ENCODE peak calls at places on chromosomes 1 and 21, in seven cellular contexts. G, D, B, O, C, X and Q are unnamed samples.
A peak's percentile ranks its signal among the peaks of the same experiment; 100 is the strongest.

GRCh38 chr21:45300786-45301520 is 13.3 kb upstream of the POFUT2 start:
- ATAC-seq in G (peak; percentile 14), D (no peak), B (no peak), O (no peak), C (no peak), X (no peak), Q (no peak)

GRCh38 chr1:156662588-156663055 is 14.6 kb downstream of the NES start:
- ATAC-seq in G (no peak), D (no peak), B (no peak), O (no peak), C (no peak), X (no peak), Q (no peak)

GRCh38 chr1:19310720-19311502 is 1.0 kb downstream of the AKR7A2 start:
- ATAC-seq in G (peak; percentile 19), D (no peak), B (peak; percentile 3), O (no peak), C (no peak), X (no peak), Q (no peak)

GRCh38 chr1:245859510-245860114 is 647.5 kb downstream of the SMYD3 start:
- ATAC-seq in G (no peak), D (no peak), B (no peak), O (no peak), C (no peak), X (peak; percentile 16), Q (no peak)

GRCh38 chr1:59697138-59697811 is 117.5 kb upstream of the HOOK1 start:
- ATAC-seq in G (no peak), D (no peak), B (no peak), O (no peak), C (peak; percentile 87), X (no peak), Q (no peak)

GRCh38 chr1:3504151-3504822 is 49.8 kb downstream of the ARHGEF16 start:
- ATAC-seq in G (no peak), D (peak; percentile 77), B (peak; percentile 80), O (no peak), C (no peak), X (no peak), Q (peak; percentile 85)

GRCh38 chr1:5751833-5752714 is 240.2 kb downstream of the NPHP4 start:
- ATAC-seq in G (peak; percentile 33), D (no peak), B (peak; percentile 48), O (peak; percentile 28), C (no peak), X (peak; percentile 67), Q (no peak)

GRCh38 chr1:32636793-32637561 is 13.4 kb downstream of the ZBTB8OS start:
- ATAC-seq in G (peak; percentile 63), D (no peak), B (no peak), O (peak; percentile 49), C (no peak), X (peak; percentile 51), Q (no peak)

GRCh38 chr1:109927908-109928307 is 17.3 kb downstream of the CSF1 start:
- ATAC-seq in G (no peak), D (peak; percentile 0), B (no peak), O (peak; percentile 34), C (no peak), X (no peak), Q (peak; percentile 76)

GRCh38 chr21:38277501-38278111 is 20.8 kb downstream of the KCNJ15 start:
- ATAC-seq in G (no peak), D (no peak), B (no peak), O (peak; percentile 87), C (no peak), X (peak; percentile 66), Q (peak; percentile 92)

DNA sequence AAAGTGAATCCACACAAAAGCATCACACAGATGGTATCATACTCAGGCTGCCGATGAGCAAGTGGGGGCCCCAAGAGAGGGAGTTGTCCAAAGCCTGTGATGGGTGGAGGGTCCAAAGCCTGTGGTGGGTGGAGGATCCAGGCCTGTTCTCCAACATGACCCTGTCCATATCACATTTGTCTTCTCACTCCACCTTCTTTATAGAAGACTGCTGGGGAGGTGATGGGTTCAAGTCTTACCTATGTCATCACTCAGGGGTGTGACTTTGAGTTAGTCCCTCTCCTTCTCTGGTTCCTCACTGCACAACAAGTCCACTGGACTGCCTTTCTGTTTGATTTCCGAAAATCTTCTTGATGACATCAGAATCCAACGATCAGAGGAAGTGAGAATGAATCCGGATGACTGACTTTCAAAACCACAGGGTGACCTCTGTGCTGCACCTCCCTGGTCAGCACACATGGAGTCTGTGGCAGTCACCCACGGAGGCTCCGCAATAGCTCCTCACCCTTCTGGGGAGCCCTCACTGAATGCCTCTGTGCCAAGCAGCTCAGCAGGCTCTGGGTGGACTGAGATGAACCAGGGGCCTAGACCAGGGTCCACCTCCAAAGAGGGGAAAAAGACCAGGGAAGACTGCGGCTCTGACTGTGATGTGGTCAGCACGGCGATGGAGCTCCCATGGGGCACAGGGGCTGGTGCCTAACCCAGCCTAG is 166.8 kb downstream of the HIVEP3 start:
- ATAC-seq in G (no peak), D (no peak), B (no peak), O (peak; percentile 83), C (peak; percentile 83), X (no peak), Q (peak; percentile 48)
- H3K27ac ChIP-seq in G (no peak overlapping the region), D (no peak overlapping the region), B (no peak overlapping the region), O (no peak overlapping the region), C (peak overlapping the region; percentile 83), X (no peak overlapping the region), Q (no peak overlapping the region)

GRCh38 chr1:224784606-224785328 is 144.7 kb upstream of the DNAH14 start:
- ATAC-seq in G (no peak), D (no peak), B (no peak), O (no peak), C (peak; percentile 36), X (no peak), Q (no peak)
- TF ChIP-seq POLR2AphosphoS5 in G (no peak), D (no peak), B (no peak), O (no peak), C (no peak), X (no peak), Q (no peak)

GRCh38 chr1:150683914-150684313 is 13.0 kb downstream of the GOLPH3L start:
- ATAC-seq in G (peak; percentile 72), D (no peak), B (no peak), O (no peak), C (peak; percentile 69), X (no peak), Q (no peak)
- H3K27ac ChIP-seq in G (no peak overlapping the region), D (no peak overlapping the region), B (no peak overlapping the region), O (no peak overlapping the region), C (no peak overlapping the region), X (no peak overlapping the region), Q (no peak overlapping the region)

DNA sequence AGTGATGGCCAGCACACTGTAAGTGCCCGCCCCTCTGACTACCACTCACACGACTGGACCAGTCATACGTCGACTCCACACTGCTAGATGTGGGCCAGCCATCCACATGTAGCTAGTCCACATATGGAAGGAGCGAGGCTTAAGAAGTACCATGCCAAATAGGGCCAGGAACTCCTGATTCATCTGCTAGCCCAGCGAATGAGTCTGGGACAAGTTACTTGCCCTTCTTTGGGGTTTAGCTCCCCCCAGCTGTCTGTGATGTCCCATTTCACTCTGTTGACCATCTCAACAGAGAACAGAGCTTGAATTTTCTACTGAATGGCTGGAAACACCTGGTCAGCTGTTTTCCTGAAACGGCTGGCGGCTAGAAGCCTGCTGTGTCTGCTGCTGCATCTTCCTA is 5.8 kb downstream of the CSRP1 start:
- ATAC-seq in G (no peak), D (no peak), B (no peak), O (no peak), C (no peak), X (no peak), Q (peak; percentile 34)
- TF ChIP-seq POLR2AphosphoS5 in G (no peak), D (no peak), B (no peak), O (no peak), C (no peak), X (no peak), Q (peak; percentile 91)

DNA sequence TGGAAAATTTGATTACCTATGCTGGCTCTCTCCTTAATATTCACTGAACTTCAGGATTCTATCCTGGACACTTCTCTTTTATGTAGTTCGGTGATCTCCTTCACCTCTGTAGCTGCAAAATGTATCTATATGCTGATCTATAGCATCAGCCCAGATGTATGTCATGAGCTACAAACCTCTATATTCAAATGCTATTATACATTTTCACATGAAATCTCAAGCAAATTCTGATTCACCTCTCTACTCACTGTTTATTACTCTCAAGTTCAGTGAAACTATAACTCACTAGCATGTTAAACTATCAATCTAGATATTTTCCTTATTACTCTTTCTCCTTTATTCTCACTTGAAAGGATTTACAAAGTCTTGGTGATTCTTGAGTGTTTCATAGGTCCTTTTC is 52.2 kb downstream of the PTPRC start:
- ATAC-seq in G (no peak), D (no peak), B (no peak), O (no peak), C (no peak), X (no peak), Q (no peak)
- H3K27ac ChIP-seq in G (no peak overlapping the region), D (no peak overlapping the region), B (no peak overlapping the region), O (no peak overlapping the region), C (no peak overlapping the region), X (no peak overlapping the region), Q (no peak overlapping the region)

GRCh38 chr1:150168960-150169565 is 19.3 kb downstream of the PLEKHO1 start:
- ATAC-seq in G (peak; percentile 75), D (peak; percentile 81), B (peak; percentile 87), O (peak; percentile 70), C (peak; percentile 78), X (peak; percentile 81), Q (peak; percentile 53)
- TF ChIP-seq POLR2AphosphoS5 in G (no peak), D (no peak), B (peak; percentile 54), O (peak; percentile 34), C (no peak), X (peak; percentile 32), Q (peak; percentile 92)

GRCh38 chr1:63928197-63929105 is 154.6 kb downstream of the ROR1 start:
- ATAC-seq in G (peak; percentile 70), D (peak; percentile 39), B (no peak), O (peak; percentile 63), C (no peak), X (no peak), Q (no peak)
- H3K27ac ChIP-seq in G (no peak overlapping the region), D (peak overlapping the region; percentile 36), B (no peak overlapping the region), O (no peak overlapping the region), C (no peak overlapping the region), X (no peak overlapping the region), Q (no peak overlapping the region)

DNA sequence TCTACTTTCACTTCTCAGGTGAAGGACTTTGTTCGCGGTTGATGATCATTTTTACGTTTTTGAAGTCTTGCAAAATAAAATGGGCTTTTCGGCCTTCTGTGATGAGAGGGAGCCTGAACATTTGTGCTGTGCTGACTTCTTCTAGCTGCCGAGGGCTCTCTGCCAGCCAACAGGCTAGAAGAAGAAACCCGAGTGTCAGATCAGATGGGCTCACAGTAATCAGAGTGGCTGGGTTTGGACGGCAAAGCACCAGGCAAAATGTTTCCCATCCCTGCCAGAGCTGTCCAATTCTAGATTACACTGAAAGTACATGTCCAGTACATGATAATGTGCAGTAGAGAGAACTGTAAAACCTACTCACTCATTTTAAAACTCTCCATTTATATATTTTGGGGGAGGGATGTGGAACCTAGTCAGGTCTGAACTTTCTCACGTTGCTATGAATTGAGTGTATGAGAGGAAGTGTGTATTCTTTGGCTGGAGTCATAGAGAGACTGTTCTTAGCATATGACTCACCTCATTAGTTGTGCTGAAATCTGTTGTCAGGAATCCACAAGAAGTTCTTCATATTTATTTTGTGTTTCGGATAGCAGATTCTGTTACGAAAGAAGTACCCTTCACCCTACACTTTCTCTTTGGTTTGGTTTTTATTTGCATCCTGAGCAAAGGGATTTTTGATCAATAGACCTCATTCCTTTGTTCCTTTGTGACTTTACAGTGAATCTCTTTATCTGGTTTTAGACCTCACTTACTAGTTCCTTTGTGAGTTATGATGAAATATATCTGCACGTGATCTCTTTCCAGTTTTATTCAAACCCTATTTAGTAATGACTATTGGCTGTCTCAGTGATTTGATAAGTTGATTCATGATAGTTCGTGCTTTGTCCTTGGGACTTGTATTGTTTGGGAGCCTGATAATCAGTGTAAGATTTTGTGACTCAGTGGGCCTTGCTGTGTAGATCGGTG is 4.8 kb downstream of the ATP1A1 start:
- ATAC-seq in G (no peak), D (no peak), B (no peak), O (peak; percentile 70), C (peak; percentile 60), X (no peak), Q (peak; percentile 63)
- TF ChIP-seq POLR2AphosphoS5 in G (no peak), D (no peak), B (no peak), O (peak; percentile 53), C (peak; percentile 91), X (no peak), Q (peak; percentile 87)